ENCODE peak calls at places on chromosomes 2 and 18, in eight cellular contexts. S, H, Y, I, L, U, V and Q are unnamed samples.

GRCh38 chr18:48486762-48487161 is 52.1 kb upstream of the CTIF start:
- DNase-seq in S (no peak), H (no peak), Y (no peak), I (peak; percentile 76), L (peak; percentile 84), U (peak; percentile 77), V (peak; percentile 77), Q (peak; percentile 54)

GRCh38 chr2:206113148-206113547 is 27.2 kb upstream of the INO80D start:
- DNase-seq in S (no peak), H (no peak), Y (no peak), I (peak; percentile 51), L (no peak), U (peak; percentile 18), V (peak; percentile 45), Q (no peak)

GRCh38 chr2:102660574-102660973 is 41.2 kb downstream of the SLC9A2 start:
- DNase-seq in S (no peak), H (no peak), Y (no peak), I (no peak), L (no peak), U (no peak), V (no peak), Q (no peak)

GRCh38 chr18:79934311-79935097 is 16.9 kb downstream of the SLC66A2 start:
- DNase-seq in S (no peak), H (no peak), Y (peak; percentile 31), I (no peak), L (no peak), U (no peak), V (no peak), Q (no peak)

GRCh38 chr18:8974696-8975095 is 127.8 kb upstream of the NDUFV2 start:
- DNase-seq in S (no peak), H (no peak), Y (no peak), I (no peak), L (no peak), U (no peak), V (no peak), Q (no peak)

GRCh38 chr2:219433666-219434467 is 776 bp upstream of the SPEG start:
- DNase-seq in S (no peak), H (no peak), Y (no peak), I (peak; percentile 55), L (peak; percentile 67), U (peak; percentile 66), V (peak; percentile 71), Q (no peak)

GRCh38 chr2:43055985-43056384 is 170.4 kb downstream of the ZFP36L2 start:
- DNase-seq in S (no peak), H (no peak), Y (no peak), I (no peak), L (no peak), U (no peak), V (no peak), Q (no peak)

GRCh38 chr18:9683418-9684396 is 24.4 kb upstream of the RAB31 start:
- DNase-seq in S (no peak), H (no peak), Y (no peak), I (peak; percentile 88), L (peak; percentile 75), U (peak; percentile 87), V (peak; percentile 70), Q (no peak)

GRCh38 chr2:189581354-189582139 is 961 bp upstream of the SLC40A1 start:
- DNase-seq in S (no peak), H (peak; percentile 33), Y (no peak), I (no peak), L (no peak), U (no peak), V (no peak), Q (no peak)

GRCh38 chr2:202037086-202037485 is 3.4 kb downstream of the FZD7 start:
- DNase-seq in S (no peak), H (no peak), Y (no peak), I (no peak), L (peak; percentile 61), U (peak; percentile 54), V (peak; percentile 63), Q (no peak)

GRCh38 chr2:202035089-202035940 is 1.7 kb downstream of the FZD7 start:
- DNase-seq in S (peak; percentile 39), H (peak; percentile 54), Y (no peak), I (peak; percentile 56), L (peak; percentile 83), U (peak; percentile 82), V (peak; percentile 87), Q (no peak)

GRCh38 chr2:202034249-202035088 is 814 bp downstream of the FZD7 start:
- DNase-seq in S (peak; percentile 32), H (peak; percentile 30), Y (no peak), I (peak; percentile 28), L (peak; percentile 49), U (no peak), V (no peak), Q (no peak)

GRCh38 chr2:202036601-202037037 is 3.0 kb downstream of the FZD7 start:
- DNase-seq in S (no peak), H (no peak), Y (no peak), I (no peak), L (peak; percentile 65), U (no peak), V (peak; percentile 35), Q (no peak)

DNA sequence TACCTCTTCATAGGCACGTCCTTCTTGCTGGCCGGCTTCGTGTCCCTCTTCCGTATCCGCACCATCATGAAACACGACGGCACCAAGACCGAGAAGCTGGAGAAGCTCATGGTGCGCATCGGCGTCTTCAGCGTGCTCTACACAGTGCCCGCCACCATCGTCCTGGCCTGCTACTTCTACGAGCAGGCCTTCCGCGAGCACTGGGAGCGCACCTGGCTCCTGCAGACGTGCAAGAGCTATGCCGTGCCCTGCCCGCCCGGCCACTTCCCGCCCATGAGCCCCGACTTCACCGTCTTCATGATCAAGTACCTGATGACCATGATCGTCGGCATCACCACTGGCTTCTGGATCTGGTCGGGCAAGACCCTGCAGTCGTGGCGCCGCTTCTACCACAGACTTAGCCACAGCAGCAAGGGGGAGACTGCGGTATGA is 2.3 kb downstream of the FZD7 start:
- DNase-seq in S (no peak), H (peak; percentile 9), Y (no peak), I (no peak), L (peak; percentile 56), U (no peak), V (peak; percentile 41), Q (no peak)
- H3K4me3 ChIP-seq in S (no peak overlapping the region), H (peak overlapping the region; percentile 63), Y (peak overlapping the region; percentile 72), I (no peak overlapping the region), L (peak overlapping the region; percentile 84), U (peak overlapping the region; percentile 88), V (peak overlapping the region; percentile 94), Q (peak overlapping the region; percentile 91)

GRCh38 chr2:15939556-15939853 is 845 bp upstream of the MYCN start:
- DNase-seq in S (no peak), H (peak; percentile 52), Y (peak; percentile 81), I (no peak), L (peak; percentile 35), U (no peak), V (no peak), Q (no peak)
- TF ChIP-seq CTCF in S (no peak), H (no peak), Y (no peak), I (peak; percentile 47), L (no peak), U (no peak), V (no peak), Q (no peak)

GRCh38 chr2:232875256-232876070 is 5.4 kb downstream of the SNORC start:
- DNase-seq in S (no peak), H (no peak), Y (peak; percentile 79), I (no peak), L (no peak), U (no peak), V (no peak), Q (no peak)
- H3K4me3 ChIP-seq in S (no peak overlapping the region), H (peak overlapping the region; percentile 38), Y (peak overlapping the region; percentile 55), I (no peak overlapping the region), L (no peak overlapping the region), U (no peak overlapping the region), V (no peak overlapping the region), Q (no peak overlapping the region)

GRCh38 chr18:50644807-50645206 is 84.9 kb downstream of the MAPK4 start:
- DNase-seq in S (no peak), H (no peak), Y (no peak), I (no peak), L (no peak), U (no peak), V (no peak), Q (no peak)
- TF ChIP-seq CTCF in S (no peak), H (no peak), Y (no peak), I (peak; percentile 40), L (no peak), U (no peak), V (no peak), Q (no peak)